ENCODE peak calls at places on chromosomes 5 and 9, in five cellular contexts. Y is H1, N is HepG2, V is K562, J is GM12878. W is an unnamed sample.

GRCh38 chr5:150641006-150641570 is 628 bp downstream of the SYNPO start:
- DNase-seq in Y (no peak), V (no peak), N (peak; percentile 15), J (no peak), W (no peak)

GRCh38 chr5:112776301-112776856 is 38.7 kb downstream of the APC start:
- DNase-seq in J (no peak), Y (no peak), N (no peak), V (no peak), W (no peak)

GRCh38 chr5:108344103-108344822 is 37.6 kb downstream of the FBXL17 start:
- DNase-seq in N (no peak), Y (no peak), J (no peak), V (no peak), W (no peak)

GRCh38 chr5:109922396-109922995 is 232.8 kb downstream of the MAN2A1 start:
- DNase-seq in V (no peak), Y (no peak), N (no peak), J (no peak), W (no peak)

GRCh38 chr9:36258170-36258988 is at the start of gene GNE:
- DNase-seq in J (peak; percentile 78), N (peak; percentile 89), Y (peak; percentile 97), V (peak; percentile 92), W (peak; percentile 94)

GRCh38 chr9:16505159-16505558 is 365.3 kb downstream of the BNC2 start:
- DNase-seq in Y (no peak), N (no peak), J (no peak), V (no peak), W (no peak)

GRCh38 chr5:18507114-18507513 is 872.9 kb downstream of the TAF11L14 start:
- DNase-seq in J (no peak), Y (no peak), N (no peak), V (no peak), W (no peak)

GRCh38 chr9:114156658-114157421 is 1.5 kb downstream of the COL27A1 start:
- DNase-seq in V (no peak), N (no peak), J (no peak), Y (peak; percentile 64), W (peak; percentile 53)

GRCh38 chr9:31304576-31304975 is 1079.9 kb upstream of the ACO1 start:
- DNase-seq in Y (no peak), J (no peak), N (no peak), V (no peak), W (no peak)

GRCh38 chr5:81359108-81359507 is 34.8 kb downstream of the ACOT12 start:
- DNase-seq in J (no peak), N (no peak), Y (peak; percentile 54), V (no peak), W (peak; percentile 21)

GRCh38 chr5:176408590-176408989 is 7.7 kb downstream of the CLTB start:
- DNase-seq in V (peak; percentile 5), Y (no peak), N (no peak), J (no peak), W (no peak)

GRCh38 chr9:1071730-1072129 is 21.6 kb downstream of the DMRT2 start:
- DNase-seq in J (no peak), V (no peak), Y (no peak), N (no peak), W (no peak)

GRCh38 chr9:133842721-133843227 is 104.6 kb upstream of the SARDH start:
- DNase-seq in V (no peak), Y (no peak), J (no peak), N (no peak), W (no peak)

GRCh38 chr9:85223506-85224108 is 518.1 kb downstream of the AGTPBP1 start:
- DNase-seq in N (no peak), J (no peak), V (no peak), Y (no peak), W (no peak)

GRCh38 chr9:117411547-117411946 is 3.3 kb downstream of the ASTN2 start:
- DNase-seq in V (peak; percentile 19), J (no peak), Y (peak; percentile 86), N (peak; percentile 18), W (peak; percentile 80)

GRCh38 chr5:1745190-1745805 is 54.3 kb downstream of the MRPL36 start:
- DNase-seq in Y (no peak), V (no peak), N (no peak), J (no peak), W (peak; percentile 10)

GRCh38 chr5:147887026-147887627 is 8.6 kb downstream of the SCGB3A2 start:
- DNase-seq in J (no peak), V (no peak), Y (no peak), N (peak; percentile 3), W (no peak)

GRCh38 chr5:150519978-150520377 is 12.0 kb downstream of the NDST1 start:
- DNase-seq in J (no peak), N (no peak), Y (no peak), V (no peak), W (no peak)

GRCh38 chr5:427415-428087 is 15.4 kb upstream of the EXOC3 start:
- DNase-seq in N (no peak), Y (no peak), J (no peak), V (no peak), W (no peak)

GRCh38 chr5:19233573-19233972 is 754.4 kb downstream of the CDH18 start:
- DNase-seq in N (no peak), V (no peak), J (no peak), Y (no peak), W (no peak)

GRCh38 chr9:121220996-121221671 is 19.5 kb upstream of the RAB14 start:
- DNase-seq in Y (peak; percentile 60), J (no peak), N (no peak), V (no peak), W (peak; percentile 57)

GRCh38 chr9:129640086-129640870 is 1.7 kb downstream of the ASB6 start:
- DNase-seq in J (no peak), Y (no peak), V (no peak), N (no peak), W (no peak)

GRCh38 chr5:20286512-20286911 is 298.5 kb upstream of the CDH18 start:
- DNase-seq in V (no peak), N (no peak), Y (no peak), J (no peak), W (no peak)

GRCh38 chr9:32404402-32404801 is 20.0 kb downstream of the ACO1 start:
- DNase-seq in V (no peak), N (no peak), Y (no peak), J (no peak), W (no peak)

GRCh38 chr5:3202570-3202969 is 393.1 kb upstream of the IRX1 start:
- DNase-seq in V (no peak), Y (no peak), J (no peak), N (no peak), W (no peak)

GRCh38 chr9:75903785-75904360 is 13.4 kb downstream of the PCSK5 start:
- DNase-seq in Y (no peak), N (no peak), V (no peak), J (no peak), W (no peak)

GRCh38 chr5:172429201-172429940 is 25.0 kb downstream of the SH3PXD2B start:
- DNase-seq in N (no peak), J (no peak), Y (no peak), V (no peak), W (no peak)
- TF ChIP-seq ATF2 in N (no peak), J (no peak), Y (no peak), V (no peak), W (no peak)

GRCh38 chr9:136136127-136136445 is 17.4 kb upstream of the TMEM250 start:
- DNase-seq in V (no peak), J (no peak), Y (no peak), N (no peak), W (no peak)

GRCh38 chr9:136135326-136136126 is 16.9 kb upstream of the TMEM250 start:
- DNase-seq in V (no peak), Y (no peak), J (no peak), N (no peak), W (no peak)

GRCh38 chr9:136136526-136136925 is 17.9 kb upstream of the TMEM250 start:
- DNase-seq in N (no peak), V (no peak), Y (no peak), J (no peak), W (no peak)

GRCh38 chr9:136138566-136138965 is 19.9 kb upstream of the TMEM250 start:
- DNase-seq in J (no peak), V (peak; percentile 71), N (peak; percentile 44), Y (peak; percentile 95), W (peak; percentile 94)

DNA sequence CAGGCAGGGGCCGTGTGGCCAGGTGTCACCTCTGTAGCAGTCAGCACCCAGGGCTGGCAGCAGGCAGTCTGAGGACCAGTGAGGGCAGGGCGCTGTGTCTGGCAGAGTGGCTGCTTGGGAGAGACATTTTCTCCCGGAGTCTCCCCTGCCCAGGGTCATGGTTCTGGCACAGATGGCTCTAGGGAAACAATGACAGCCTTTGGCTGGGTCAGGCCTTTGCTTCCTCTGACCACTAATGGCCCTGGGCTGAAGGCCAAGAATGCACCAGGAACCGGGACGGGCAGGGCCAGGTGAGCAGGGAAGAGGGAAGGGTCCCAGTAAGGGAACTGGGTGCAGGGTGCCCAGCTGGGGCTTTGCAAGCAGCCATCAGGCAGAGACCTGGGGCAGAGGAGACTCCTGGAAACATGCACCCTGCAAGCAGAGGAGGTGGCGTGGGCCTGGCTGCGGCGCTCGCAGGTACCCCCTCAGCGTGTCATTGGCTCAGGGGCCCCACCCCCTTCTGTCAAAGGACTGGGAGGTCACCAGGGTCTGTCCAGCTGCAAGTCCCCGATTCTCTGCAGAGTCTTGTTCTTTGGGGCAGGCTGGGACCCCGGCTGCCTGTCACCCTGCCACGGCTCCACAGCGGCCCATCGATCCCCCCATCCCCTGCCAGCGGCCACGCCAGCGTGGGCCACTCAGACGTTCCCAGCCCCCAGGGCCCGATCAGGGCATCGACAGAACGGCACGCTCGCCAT is 18.8 kb upstream of the TMEM250 start:
- DNase-seq in Y (no peak), N (peak; percentile 15), J (no peak), V (no peak), W (no peak)
- TF ChIP-seq ATF2 in Y (no peak), N (no peak), J (no peak), V (no peak), W (no peak)

DNA sequence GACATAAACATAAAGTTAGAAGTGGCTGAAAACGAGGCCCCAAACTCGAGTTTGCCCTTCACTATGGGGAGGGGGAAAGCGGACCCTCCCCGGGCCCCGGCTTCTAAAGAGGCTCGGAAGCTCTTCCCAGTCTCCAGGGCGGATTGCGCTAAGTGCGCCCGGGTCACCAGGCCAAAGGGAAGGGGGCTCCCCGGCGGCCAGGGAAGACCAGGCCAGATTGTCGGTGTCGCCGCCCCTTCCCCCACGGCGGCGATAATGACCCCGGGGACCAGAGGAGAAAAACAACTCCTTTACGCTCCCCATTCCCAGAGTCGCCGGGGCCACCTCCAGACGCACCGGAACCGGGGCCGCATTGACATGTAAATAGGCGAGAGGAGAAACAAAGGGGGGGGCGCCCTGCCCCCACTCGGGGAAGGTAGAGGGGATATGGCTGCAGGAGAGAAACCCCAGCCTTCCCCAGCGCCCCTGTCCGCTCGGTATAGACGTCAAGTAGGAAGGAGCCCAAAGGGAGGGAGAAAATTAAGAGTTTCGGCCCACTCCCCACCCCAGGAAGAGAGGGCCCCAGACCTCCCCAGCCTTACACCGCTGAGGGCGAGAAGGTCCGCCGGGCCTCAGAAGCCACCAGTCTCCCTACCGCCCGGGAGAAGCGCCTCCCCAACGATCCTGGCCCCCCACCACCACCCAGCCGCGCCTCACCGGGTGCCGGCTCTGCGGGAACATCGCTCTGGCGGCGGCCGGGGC is 1.7 kb downstream of the TLE1 start:
- DNase-seq in V (no peak), J (no peak), N (peak; percentile 40), Y (peak; percentile 85), W (peak; percentile 86)
- TF ChIP-seq ATF2 in V (no peak), J (no peak), N (no peak), Y (no peak), W (no peak)

DNA sequence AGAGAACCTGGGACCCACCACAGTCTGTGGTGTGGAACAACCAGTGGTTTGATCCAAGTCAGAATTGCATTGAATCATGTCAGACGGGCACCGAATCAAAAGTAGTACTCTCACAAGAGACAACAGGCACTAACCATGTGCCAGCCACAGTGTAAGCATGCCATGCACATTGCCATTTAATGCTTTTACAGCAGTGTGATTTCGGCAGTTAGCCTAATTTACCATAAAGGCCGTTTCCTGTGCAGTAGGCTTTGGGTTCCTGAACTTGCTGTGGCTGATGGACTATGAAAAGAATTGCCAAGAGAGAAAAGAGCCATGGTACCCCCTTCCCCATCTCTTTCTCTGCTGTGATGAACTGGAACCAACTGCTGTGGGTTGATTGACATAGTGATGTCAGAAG is 540.6 kb downstream of the EBF1 start:
- DNase-seq in J (peak; percentile 20), V (no peak), Y (no peak), N (no peak), W (no peak)
- TF ChIP-seq ATF2 in J (no peak), V (no peak), Y (no peak), N (no peak), W (no peak)

W was measured in WTC11.